ENCODE peak calls at places on chromosomes 2 and 18, in seven cellular contexts. R is bronchial epithelial cell; V is stimulated activated CD8-positive, alpha-beta memory T cell treated with anti-CD3 and anti-CD28 coated beads, Interleukin-2, amount 100 ng/mL, for 1 hour; X is kidney glomerular epithelial cell; Y is DMS153; Z is GM12891; G is H54. I is an unnamed sample.

GRCh38 chr18:42068030-42068429 is 113.0 kb downstream of the PIK3C3 start:
- DNase-seq in R (no peak), V (no peak), X (peak; percentile 46), Y (no peak), Z (no peak), G (no peak), I (no peak)

GRCh38 chr2:234968633-234969328 is 17.0 kb downstream of the SH3BP4 start:
- DNase-seq in R (no peak), V (no peak), X (no peak), Y (no peak), Z (no peak), G (no peak), I (peak; percentile 58)

GRCh38 chr2:55620123-55620779 is 2.8 kb upstream of the PPP4R3B start:
- DNase-seq in R (peak; percentile 30), V (no peak), X (no peak), Y (no peak), Z (no peak), G (no peak), I (peak; percentile 1)

GRCh38 chr18:58998421-58999203 is 133.9 kb downstream of the ZNF532 start:
- DNase-seq in R (peak; percentile 74), V (no peak), X (peak; percentile 60), Y (no peak), Z (no peak), G (no peak), I (no peak)

GRCh38 chr2:239250216-239251071 is 150.4 kb downstream of the HDAC4 start:
- DNase-seq in R (no peak), V (no peak), X (no peak), Y (no peak), Z (no peak), G (no peak), I (no peak)

GRCh38 chr2:53905396-53905795 is 45.6 kb upstream of the GPR75 start:
- DNase-seq in R (no peak), V (no peak), X (no peak), Y (no peak), Z (no peak), G (no peak), I (no peak)

GRCh38 chr18:80227472-80227871 is 19.8 kb downstream of the PARD6G start:
- DNase-seq in R (no peak), V (no peak), X (no peak), Y (no peak), Z (no peak), G (no peak), I (no peak)

GRCh38 chr18:74370163-74370562 is 54.5 kb downstream of the C18orf63 start:
- DNase-seq in R (no peak), V (no peak), X (no peak), Y (no peak), Z (no peak), G (no peak), I (no peak)

GRCh38 chr18:12009581-12010140 is 28.4 kb downstream of the IMPA2 start:
- DNase-seq in R (no peak), V (no peak), X (no peak), Y (no peak), Z (no peak), G (no peak), I (no peak)

GRCh38 chr2:1940660-1941059 is 196.3 kb upstream of the PXDN start:
- DNase-seq in R (no peak), V (no peak), X (no peak), Y (no peak), Z (no peak), G (no peak), I (no peak)

GRCh38 chr18:8876887-8877286 is 171.5 kb downstream of the MTCL1 start:
- DNase-seq in R (peak; percentile 72), V (no peak), X (no peak), Y (no peak), Z (no peak), G (no peak), I (no peak)

GRCh38 chr18:8439091-8439490 is 170.1 kb upstream of the RAB12 start:
- DNase-seq in R (no peak), V (no peak), X (no peak), Y (no peak), Z (no peak), G (no peak), I (no peak)

GRCh38 chr2:102101844-102102635 is 40.5 kb upstream of the IL1R1 start:
- DNase-seq in R (no peak), V (no peak), X (no peak), Y (no peak), Z (no peak), G (no peak), I (no peak)

GRCh38 chr2:218622606-218623238 is 15.0 kb downstream of the PLCD4 start:
- DNase-seq in R (peak; percentile 29), V (no peak), X (peak; percentile 7), Y (no peak), Z (no peak), G (no peak), I (no peak)

GRCh38 chr2:3558205-3559014 is at the start of gene RNASEH1:
- DNase-seq in R (peak; percentile 93), V (peak; percentile 97), X (peak; percentile 93), Y (peak; percentile 96), Z (peak; percentile 97), G (peak; percentile 97), I (peak; percentile 97)

GRCh38 chr18:58584219-58585127 is 44.4 kb downstream of the ALPK2 start:
- DNase-seq in R (no peak), V (no peak), X (peak; percentile 81), Y (no peak), Z (no peak), G (no peak), I (peak; percentile 88)

GRCh38 chr2:238108423-238109201 is 8.5 kb downstream of the ESPNL start:
- DNase-seq in R (no peak), V (no peak), X (no peak), Y (peak; percentile 48), Z (peak; percentile 65), G (no peak), I (peak; percentile 97)

GRCh38 chr2:236971919-236972381 is 113.7 kb upstream of the COPS8 start:
- DNase-seq in R (no peak), V (no peak), X (no peak), Y (no peak), Z (no peak), G (no peak), I (no peak)

GRCh38 chr18:4130734-4131719 is 324.1 kb downstream of the DLGAP1 start:
- DNase-seq in R (no peak), V (no peak), X (no peak), Y (peak; percentile 10), Z (no peak), G (no peak), I (no peak)